ENCODE peak calls at places on chromosomes 12 and 14, in ten cellular contexts. N is suprapubic skin, S is NCI-H2029 treated with DMSO at 0.1 percent for 48 hours, R is kidney, U is tibial nerve, F is occipital lobe, K is cardiac fibroblast, V is activated T-cell treated with anti-CD3 and anti-CD28 coated beads for 1 hour, T is adipocyte, H is H4. J is an unnamed sample.

GRCh38 chr14:60757617-60758016 is 23.1 kb downstream of the MNAT1 start:
- DNase-seq in N (no peak), S (no peak), R (no peak), U (no peak), F (no peak), K (peak; percentile 84), V (no peak), T (peak; percentile 77), H (peak; percentile 4), J (no peak)

GRCh38 chr12:61490732-61491498 is 769.3 kb upstream of the USP15 start:
- DNase-seq in N (no peak), S (no peak), R (no peak), U (no peak), F (no peak), K (no peak), V (no peak), T (no peak), H (peak; percentile 29), J (no peak)

GRCh38 chr14:84493779-84494178 is 1036.2 kb upstream of the FLRT2 start:
- DNase-seq in N (no peak), S (no peak), R (no peak), U (no peak), F (no peak), K (peak; percentile 7), V (no peak), T (no peak), H (peak; percentile 23), J (no peak)

GRCh38 chr12:57623811-57624390 is 9.1 kb downstream of the B4GALNT1 start:
- DNase-seq in N (no peak), S (no peak), R (no peak), U (no peak), F (no peak), K (no peak), V (no peak), T (no peak), H (no peak), J (no peak)

GRCh38 chr14:99231850-99232401 is 40.1 kb downstream of the BCL11B start:
- DNase-seq in N (no peak), S (no peak), R (no peak), U (no peak), F (no peak), K (no peak), V (no peak), T (no peak), H (peak; percentile 51), J (peak; percentile 54)

GRCh38 chr12:43289412-43289811 is 262.6 kb downstream of the ADAMTS20 start:
- DNase-seq in N (no peak), S (no peak), R (no peak), U (no peak), F (no peak), K (peak; percentile 33), V (no peak), T (peak; percentile 57), H (no peak), J (no peak)

GRCh38 chr14:77491056-77491455 is 7.6 kb downstream of the ISM2 start:
- DNase-seq in N (no peak), S (no peak), R (no peak), U (no peak), F (no peak), K (no peak), V (no peak), T (no peak), H (no peak), J (no peak)

GRCh38 chr12:103930787-103931536 is 752 bp downstream of the HSP90B1 start:
- DNase-seq in N (peak; percentile 82), S (no peak), R (peak; percentile 81), U (no peak), F (peak; percentile 12), K (peak; percentile 39), V (peak; percentile 4), T (peak; percentile 74), H (no peak), J (no peak)

GRCh38 chr12:49929581-49929980 is 21.0 kb upstream of the AQP2 start:
- DNase-seq in N (no peak), S (no peak), R (no peak), U (no peak), F (no peak), K (no peak), V (no peak), T (no peak), H (no peak), J (no peak)

GRCh38 chr12:23536293-23536692 is 413.2 kb downstream of the SOX5 start:
- DNase-seq in N (no peak), S (peak; percentile 68), R (no peak), U (no peak), F (no peak), K (no peak), V (no peak), T (no peak), H (no peak), J (no peak)

GRCh38 chr12:29148958-29149690 is at the start of gene FAR2:
- DNase-seq in N (peak; percentile 82), S (peak; percentile 30), R (peak; percentile 83), U (no peak), F (peak; percentile 56), K (peak; percentile 52), V (peak; percentile 14), T (peak; percentile 71), H (peak; percentile 30), J (peak; percentile 57)